ENCODE peak calls at places on chromosomes 6 and 20, in five cellular contexts. D, I, E, A and C are unnamed samples.
A peak's percentile ranks its signal among the peaks of the same experiment; 100 is the strongest.

GRCh38 chr6:127570739-127571389 is 6.1 kb upstream of the C6orf58 start:
- DNase-seq in D (no peak), I (peak; percentile 4), E (no peak), A (no peak), C (no peak)

GRCh38 chr6:1024587-1024986 is 287.3 kb upstream of the FOXQ1 start:
- DNase-seq in D (no peak), I (peak; percentile 2), E (no peak), A (no peak), C (peak; percentile 85)

GRCh38 chr6:154874684-154875594 is 120.2 kb upstream of the TIAM2 start:
- DNase-seq in D (no peak), I (no peak), E (no peak), A (no peak), C (no peak)

GRCh38 chr20:58650181-58650775 is 805 bp upstream of the STX16 start:
- DNase-seq in D (no peak), I (no peak), E (no peak), A (peak; percentile 54), C (no peak)

GRCh38 chr20:36399147-36399968 is 93.2 kb downstream of the DLGAP4 start:
- DNase-seq in D (no peak), I (peak; percentile 33), E (no peak), A (peak; percentile 64), C (peak; percentile 26)

GRCh38 chr6:39301606-39302005 is 12.6 kb downstream of the KCNK17 start:
- DNase-seq in D (no peak), I (peak; percentile 7), E (no peak), A (no peak), C (no peak)

GRCh38 chr6:166597711-166598440 is 11.4 kb upstream of the RAMACL start:
- DNase-seq in D (no peak), I (no peak), E (peak; percentile 39), A (no peak), C (no peak)

GRCh38 chr6:165704001-165704748 is 41.1 kb upstream of the PDE10A start:
- DNase-seq in D (no peak), I (peak; percentile 83), E (peak; percentile 71), A (no peak), C (peak; percentile 19)

GRCh38 chr20:1122388-1123315 is 4.2 kb downstream of the PSMF1 start:
- DNase-seq in D (peak; percentile 84), I (peak; percentile 60), E (no peak), A (peak; percentile 25), C (peak; percentile 91)

GRCh38 chr6:159874475-159874874 is 16.3 kb upstream of the MAS1 start:
- DNase-seq in D (no peak), I (peak; percentile 77), E (peak; percentile 57), A (no peak), C (no peak)

GRCh38 chr20:45801851-45802250 is 10.1 kb downstream of the DNTTIP1 start:
- DNase-seq in D (no peak), I (no peak), E (no peak), A (no peak), C (no peak)

GRCh38 chr6:84804720-84805119 is 40.3 kb upstream of the TBX18 start:
- DNase-seq in D (no peak), I (no peak), E (no peak), A (no peak), C (no peak)

GRCh38 chr6:48535569-48535968 is 424.6 kb upstream of the PTCHD4 start:
- DNase-seq in D (no peak), I (peak; percentile 67), E (no peak), A (no peak), C (no peak)

GRCh38 chr6:101454106-101454676 is 60.7 kb downstream of the GRIK2 start:
- DNase-seq in D (peak; percentile 13), I (no peak), E (no peak), A (no peak), C (peak; percentile 73)

GRCh38 chr6:92114091-92114490 is 1305.3 kb downstream of the EPHA7 start:
- DNase-seq in D (no peak), I (no peak), E (no peak), A (no peak), C (no peak)

GRCh38 chr6:47221565-47221964 is 88.1 kb downstream of the TNFRSF21 start:
- DNase-seq in D (no peak), I (no peak), E (no peak), A (no peak), C (no peak)

GRCh38 chr6:84166395-84166794 is 61.0 kb downstream of the CEP162 start:
- DNase-seq in D (peak; percentile 68), I (no peak), E (no peak), A (no peak), C (peak; percentile 56)

GRCh38 chr6:168031411-168032382 is 34.2 kb downstream of the KIF25 start:
- DNase-seq in D (no peak), I (peak; percentile 63), E (no peak), A (no peak), C (no peak)

GRCh38 chr20:49280463-49281058 is 2.7 kb upstream of the ZNFX1 start:
- DNase-seq in D (no peak), I (no peak), E (no peak), A (peak; percentile 30), C (no peak)

GRCh38 chr20:15613530-15613929 is 959.7 kb downstream of the KIF16B start:
- DNase-seq in D (no peak), I (peak; percentile 1), E (no peak), A (no peak), C (no peak)

GRCh38 chr6:21111399-21111725 is 482.2 kb upstream of the SOX4 start:
- DNase-seq in D (peak; percentile 32), I (no peak), E (no peak), A (no peak), C (no peak)

GRCh38 chr20:60211618-60212463 is 253.6 kb downstream of the CDH26 start:
- DNase-seq in D (no peak), I (no peak), E (no peak), A (no peak), C (no peak)

GRCh38 chr6:16769986-16770376 is 8.7 kb upstream of the ATXN1 start:
- DNase-seq in D (no peak), I (peak; percentile 74), E (no peak), A (no peak), C (no peak)

GRCh38 chr6:12601881-12602280 is 114.7 kb upstream of the PHACTR1 start:
- DNase-seq in D (no peak), I (peak; percentile 86), E (no peak), A (no peak), C (no peak)

GRCh38 chr6:63263456-63263855 is 52.2 kb downstream of the FKBP1C start:
- DNase-seq in D (no peak), I (no peak), E (no peak), A (no peak), C (no peak)

GRCh38 chr6:164184410-164184809 is 769.9 kb downstream of the QKI start:
- DNase-seq in D (no peak), I (no peak), E (no peak), A (no peak), C (no peak)

GRCh38 chr20:18263723-18264122 is 24.6 kb upstream of the ZNF133 start:
- DNase-seq in D (no peak), I (peak; percentile 26), E (no peak), A (no peak), C (no peak)

GRCh38 chr6:166907871-166908806 is 48.2 kb downstream of the RNASET2 start:
- DNase-seq in D (no peak), I (no peak), E (no peak), A (no peak), C (no peak)

GRCh38 chr6:150835620-150836019 is 29.9 kb upstream of the MTHFD1L start:
- DNase-seq in D (no peak), I (no peak), E (no peak), A (no peak), C (no peak)

GRCh38 chr6:155599571-155599970 is 143.9 kb upstream of the NOX3 start:
- DNase-seq in D (no peak), I (no peak), E (no peak), A (no peak), C (no peak)

GRCh38 chr6:134424131-134424794 is 106.4 kb upstream of the SGK1 start:
- DNase-seq in D (no peak), I (peak; percentile 71), E (no peak), A (no peak), C (no peak)

GRCh38 chr20:444862-445426 is 17.4 kb downstream of the TBC1D20 start:
- DNase-seq in D (no peak), I (peak; percentile 28), E (no peak), A (no peak), C (no peak)

GRCh38 chr6:131059486-131059885 is 3.6 kb downstream of the EPB41L2 start:
- DNase-seq in D (no peak), I (peak; percentile 56), E (no peak), A (no peak), C (no peak)

GRCh38 chr6:11615214-11615602 is 77.7 kb downstream of the TMEM170B start:
- DNase-seq in D (no peak), I (no peak), E (no peak), A (no peak), C (no peak)

GRCh38 chr20:2114990-2115681 is 13.5 kb downstream of the STK35 start:
- DNase-seq in D (no peak), I (peak; percentile 81), E (no peak), A (no peak), C (no peak)

GRCh38 chr6:9257215-9257614 is 821.9 kb upstream of the SLC35B3 start:
- DNase-seq in D (no peak), I (no peak), E (no peak), A (no peak), C (no peak)

GRCh38 chr6:84213217-84213616 is 14.2 kb downstream of the CEP162 start:
- DNase-seq in D (no peak), I (no peak), E (no peak), A (no peak), C (no peak)